ENCODE peak calls at places on chromosomes 4 and X, in seven cellular contexts. G, M, W, S, R, V and Y are unnamed samples.

GRCh38 chr4:13445841-13446790 is 38.0 kb downstream of the RAB28 start:
- DNase-seq in V (no peak), W (peak; percentile 74), S (no peak), M (no peak), G (peak; percentile 10), R (no peak), Y (no peak)

GRCh38 chrX:131752493-131753198 is 208.8 kb downstream of the OR13H1 start:
- DNase-seq in G (no peak), W (no peak), S (no peak), R (no peak), V (peak; percentile 60), M (peak; percentile 86), Y (no peak)

GRCh38 chrX:37716502-37717068 is 31.0 kb downstream of the XK start:
- DNase-seq in S (no peak), V (no peak), G (no peak), R (no peak), W (no peak), M (no peak), Y (no peak)

GRCh38 chr4:64899563-64899962 is 490.3 kb upstream of the TECRL start:
- DNase-seq in G (no peak), M (no peak), S (no peak), R (no peak), W (no peak), V (peak; percentile 44), Y (no peak)

GRCh38 chrX:150635952-150636351 is 57.2 kb upstream of the MTMR1 start:
- DNase-seq in G (no peak), R (peak; percentile 48), M (no peak), V (peak; percentile 76), W (no peak), S (peak; percentile 49), Y (peak; percentile 38)

GRCh38 chr4:153114771-153115321 is 89.4 kb upstream of the TRIM2 start:
- DNase-seq in V (peak; percentile 83), G (no peak), R (no peak), W (no peak), M (no peak), S (peak; percentile 69), Y (no peak)

GRCh38 chr4:125677665-125678307 is 363.0 kb downstream of the FAT4 start:
- DNase-seq in R (no peak), V (no peak), W (no peak), S (no peak), M (no peak), G (no peak), Y (no peak)

GRCh38 chr4:182478475-182478874 is 235.3 kb downstream of the TENM3 start:
- DNase-seq in M (no peak), W (peak; percentile 72), S (peak; percentile 2), R (peak; percentile 33), V (peak; percentile 68), G (no peak), Y (peak; percentile 25)

GRCh38 chr4:41154001-41154813 is 60.1 kb downstream of the APBB2 start:
- DNase-seq in M (no peak), G (no peak), R (no peak), V (no peak), S (no peak), W (no peak), Y (no peak)

GRCh38 chrX:3501833-3502535 is 155.5 kb upstream of the MXRA5 start:
- DNase-seq in S (no peak), W (no peak), G (peak; percentile 16), V (no peak), M (no peak), R (no peak), Y (no peak)

GRCh38 chr4:157804986-157805385 is 367.8 kb downstream of the GASK1B start:
- DNase-seq in R (no peak), M (no peak), S (no peak), G (no peak), W (peak; percentile 53), V (peak; percentile 23), Y (no peak)

GRCh38 chr4:1329408-1330371 is 17.3 kb upstream of the UVSSA start:
- DNase-seq in V (no peak), G (no peak), M (no peak), W (no peak), R (no peak), S (no peak), Y (no peak)

GRCh38 chr4:139555073-139555704 is 830 bp downstream of the SETD7 start:
- DNase-seq in G (peak; percentile 91), R (peak; percentile 63), W (peak; percentile 94), S (peak; percentile 88), V (peak; percentile 77), M (peak; percentile 94), Y (peak; percentile 67)

GRCh38 chrX:93673869-93674271 is at the start of gene FAM133A:
- DNase-seq in S (no peak), V (peak; percentile 30), G (no peak), W (peak; percentile 66), R (no peak), M (no peak), Y (no peak)

GRCh38 chr4:97560009-97560408 is 583.3 kb downstream of the STPG2 start:
- DNase-seq in W (no peak), G (no peak), V (no peak), S (no peak), R (no peak), M (no peak), Y (no peak)

GRCh38 chr4:98939892-98940298 is 11.0 kb upstream of the EIF4E start:
- DNase-seq in R (no peak), V (peak; percentile 83), W (peak; percentile 68), M (peak; percentile 18), S (peak; percentile 51), G (no peak), Y (no peak)

GRCh38 chr4:2829933-2830451 is 13.7 kb upstream of the ADD1 start:
- DNase-seq in R (no peak), G (no peak), S (no peak), M (no peak), W (no peak), V (no peak), Y (no peak)

GRCh38 chr4:62210521-62210920 is 1010.4 kb downstream of the ADGRL3 start:
- DNase-seq in V (no peak), M (no peak), S (no peak), W (no peak), R (no peak), G (no peak), Y (no peak)

GRCh38 chrX:10482262-10482661 is 138.1 kb downstream of the MID1 start:
- DNase-seq in G (peak; percentile 37), S (no peak), R (peak; percentile 7), M (no peak), V (no peak), W (no peak), Y (peak; percentile 4)

GRCh38 chr4:71411976-71412375 is 73.2 kb downstream of the SLC4A4 start:
- DNase-seq in V (no peak), S (no peak), M (no peak), R (no peak), W (no peak), G (no peak), Y (no peak)

GRCh38 chrX:139094671-139095592 is 383.4 kb upstream of the FGF13 start:
- DNase-seq in W (no peak), V (peak; percentile 51), S (no peak), G (no peak), R (no peak), M (no peak), Y (no peak)

GRCh38 chr4:38430841-38431240 is 233.2 kb upstream of the KLF3 start:
- DNase-seq in W (no peak), V (no peak), G (no peak), M (no peak), S (no peak), R (no peak), Y (no peak)

DNA sequence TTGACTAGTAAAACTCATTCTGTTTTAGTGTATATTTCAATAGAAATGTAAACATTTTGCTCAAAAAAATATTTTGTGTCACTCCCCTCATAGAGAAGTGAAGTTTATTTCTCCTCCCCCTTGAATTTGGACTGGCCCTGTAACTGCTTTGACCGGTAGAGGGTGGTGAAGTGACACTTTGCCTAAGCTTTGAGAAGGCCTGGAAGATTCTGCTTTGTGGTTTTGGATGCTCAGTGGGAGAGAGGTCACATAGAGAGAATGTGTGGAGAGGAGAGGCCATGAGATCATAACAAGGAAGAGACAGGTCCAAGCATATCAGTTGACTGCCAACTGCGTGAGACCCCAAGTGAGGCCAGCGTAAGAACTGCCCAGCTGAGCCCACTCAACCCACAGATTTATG is 19.1 kb upstream of the ARX start:
- DNase-seq in M (no peak), W (no peak), V (peak; percentile 36), S (no peak), R (no peak), G (no peak), Y (no peak)
- TF ChIP-seq CTCF in M (no peak), W (peak; percentile 52), V (peak; percentile 37), S (peak; percentile 9), R (no peak), G (no peak), Y (no peak)

GRCh38 chr4:15737255-15737654 is 34.4 kb downstream of the BST1 start:
- DNase-seq in M (no peak), R (no peak), G (no peak), S (no peak), V (no peak), W (no peak), Y (no peak)
- TF ChIP-seq CTCF in M (no peak), R (peak; percentile 33), G (no peak), S (no peak), V (no peak), W (peak; percentile 7), Y (peak; percentile 29)

DNA sequence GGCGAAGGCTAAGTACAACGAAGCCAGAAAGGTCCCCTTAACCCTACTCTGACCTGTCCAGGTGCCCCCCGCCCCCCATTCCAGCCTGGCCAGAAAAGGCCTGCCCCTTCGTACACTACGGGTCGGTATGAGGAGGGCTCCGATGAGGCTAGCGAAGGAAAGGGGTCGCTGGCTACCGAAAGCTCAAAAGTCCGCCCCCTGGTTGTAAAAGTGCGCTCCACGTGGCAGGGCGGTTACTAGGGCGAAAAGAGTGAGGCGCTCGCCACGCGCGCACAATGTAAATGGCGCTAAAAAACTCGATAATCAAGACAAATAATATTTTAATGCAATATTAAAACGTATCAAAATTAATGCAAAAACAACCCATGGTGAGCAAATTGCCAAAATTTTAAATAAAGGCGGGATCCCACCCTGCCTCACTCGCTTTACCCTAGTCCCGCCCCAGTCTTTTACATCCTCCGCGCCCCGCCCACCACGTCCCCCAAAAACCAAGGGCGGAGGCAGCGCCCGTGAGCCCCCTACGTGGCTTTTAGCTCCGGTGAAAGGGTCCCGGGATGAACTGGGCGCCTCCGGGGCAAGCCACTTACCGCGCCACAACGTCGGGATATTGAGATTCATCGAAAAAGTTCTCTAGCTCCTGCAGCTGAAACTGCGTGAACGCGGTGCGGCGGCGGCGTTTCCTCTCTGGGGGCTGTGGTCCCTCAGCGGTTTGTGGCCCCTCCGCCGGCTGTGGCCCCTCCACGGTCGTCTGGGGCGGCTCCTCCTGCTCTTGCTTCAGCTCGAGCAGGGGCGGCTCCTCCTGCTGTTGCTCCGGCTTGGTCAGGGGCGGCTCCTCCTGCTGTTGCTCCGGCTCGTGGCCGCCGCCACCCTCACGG is 929 bp downstream of the ESX1 start:
- DNase-seq in S (no peak), V (no peak), R (no peak), G (no peak), W (peak; percentile 48), M (no peak), Y (no peak)
- TF ChIP-seq CTCF in S (no peak), V (no peak), R (no peak), G (no peak), W (peak; percentile 6), M (no peak), Y (no peak)

DNA sequence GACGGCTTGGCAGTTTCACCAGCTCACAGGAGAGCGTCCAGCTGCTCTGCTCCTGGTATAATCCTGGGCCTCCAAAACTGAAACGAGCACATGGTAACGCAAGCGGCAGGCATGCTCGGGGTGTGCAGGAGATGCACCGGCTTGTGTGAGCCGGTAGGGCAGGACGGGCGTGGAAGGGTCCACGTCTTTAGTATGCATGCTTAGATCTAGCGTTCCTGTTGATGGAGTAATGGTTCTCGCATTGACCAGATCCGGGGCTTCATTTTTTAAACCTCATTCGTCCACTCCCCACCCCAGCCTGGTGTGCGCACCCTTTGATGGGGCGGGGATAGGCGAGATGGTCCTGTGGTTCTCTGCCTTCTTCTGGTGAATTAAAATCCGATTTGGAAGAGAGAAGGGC is 39.7 kb downstream of the FAM149A start:
- DNase-seq in S (peak; percentile 10), V (peak; percentile 16), M (peak; percentile 34), W (peak; percentile 43), R (peak; percentile 44), G (peak; percentile 25), Y (peak; percentile 39)
- TF ChIP-seq CTCF in S (no peak), V (no peak), M (peak; percentile 10), W (peak; percentile 18), R (no peak), G (peak; percentile 43), Y (no peak)